ENCODE peak calls at places on chromosomes 11 and 22, in seven cellular contexts. R is IMR-90, P is lung, I is A549, Q is foreskin keratinocyte, G is colonic mucosa, N is psoas muscle. H is an unnamed sample. For H3K4me1, the result is how much of the 10 kb centered on the place peaks cover.

GRCh38 chr22:49323751-49324415 is 503.8 kb downstream of the BRD1 start:
- DNase-seq in R (no peak), P (no peak), I (no peak), Q (no peak), G (no peak), N (no peak), H (no peak)

GRCh38 chr22:19018256-19018655 is 82.2 kb upstream of the PRODH start:
- DNase-seq in R (no peak), P (no peak), I (no peak), Q (no peak), G (no peak), N (no peak), H (no peak)

GRCh38 chr22:50051930-50052329 is 6.2 kb downstream of the TTLL8 start:
- DNase-seq in R (no peak), P (no peak), I (no peak), Q (no peak), G (no peak), N (no peak), H (no peak)

GRCh38 chr11:106398396-106399074 is 321.1 kb downstream of the AASDHPPT start:
- DNase-seq in R (peak), P (no peak), I (peak), Q (no peak), G (no peak), N (no peak), H (no peak)

GRCh38 chr11:61671527-61671926 is 8.7 kb upstream of the DAGLA start:
- DNase-seq in R (no peak), P (no peak), I (peak), Q (no peak), G (peak), N (no peak), H (no peak)

GRCh38 chr11:78030429-78031325 is 7.6 kb upstream of the KCTD14 start:
- DNase-seq in R (peak), P (peak), I (peak), Q (no peak), G (peak), N (peak), H (no peak)

GRCh38 chr11:126405374-126405773 is 49.9 kb downstream of the ST3GAL4 start:
- DNase-seq in R (no peak), P (peak), I (no peak), Q (no peak), G (peak), N (no peak), H (no peak)

GRCh38 chr11:7449841-7450214 is 35.5 kb upstream of the OLFML1 start:
- DNase-seq in R (no peak), P (no peak), I (no peak), Q (no peak), G (no peak), N (no peak), H (no peak)

GRCh38 chr11:5922749-5923426 is 19.2 kb upstream of the OR56A3 start:
- DNase-seq in R (no peak), P (no peak), I (peak), Q (peak), G (no peak), N (no peak), H (no peak)

GRCh38 chr22:37365950-37366349 is 61.3 kb downstream of the ELFN2 start:
- DNase-seq in R (no peak), P (no peak), I (no peak), Q (no peak), G (no peak), N (no peak), H (no peak)

GRCh38 chr22:44595841-44596341 is 97.9 kb upstream of the RTL6 start:
- DNase-seq in R (peak), P (no peak), I (no peak), Q (no peak), G (no peak), N (no peak), H (no peak)

GRCh38 chr11:118953265-118953664 is 2.8 kb upstream of the UPK2 start:
- DNase-seq in R (peak), P (no peak), I (peak), Q (no peak), G (no peak), N (no peak), H (no peak)

GRCh38 chr22:43971112-43971511 is 15.9 kb downstream of the SAMM50 start:
- DNase-seq in R (no peak), P (no peak), I (no peak), Q (no peak), G (no peak), N (no peak), H (no peak)

GRCh38 chr22:49077586-49077985 is 750.1 kb downstream of the BRD1 start:
- DNase-seq in R (no peak), P (no peak), I (no peak), Q (no peak), G (no peak), N (no peak), H (no peak)

GRCh38 chr22:21646608-21647590 is 4.8 kb downstream of the SDF2L1 start:
- DNase-seq in R (peak), P (peak), I (peak), Q (no peak), G (peak), N (peak), H (no peak)

GRCh38 chr11:119101367-119101758 is 290 bp downstream of the DPAGT1 start:
- DNase-seq in R (no peak), P (no peak), I (peak), Q (no peak), G (peak), N (no peak), H (no peak)

GRCh38 chr11:78231962-78232459 is 43.3 kb downstream of the USP35 start:
- DNase-seq in R (peak), P (no peak), I (no peak), Q (no peak), G (no peak), N (no peak), H (no peak)

GRCh38 chr11:128555606-128556005 is 31.8 kb downstream of the ETS1 start:
- DNase-seq in R (no peak), P (no peak), I (peak), Q (no peak), G (no peak), N (no peak), H (no peak)

GRCh38 chr11:5605849-5606248 is 9.4 kb downstream of the TRIM6 start:
- DNase-seq in R (peak), P (no peak), I (no peak), Q (peak), G (no peak), N (no peak), H (peak)

GRCh38 chr22:41362615-41363014 is 19.1 kb upstream of the TEF start:
- DNase-seq in R (no peak), P (no peak), I (no peak), Q (no peak), G (no peak), N (no peak), H (no peak)

GRCh38 chr11:9037046-9037780 is 33.4 kb upstream of the NRIP3 start:
- DNase-seq in R (no peak), P (no peak), I (no peak), Q (no peak), G (no peak), N (no peak), H (no peak)
- H3K27ac ChIP-seq in R (no peak), P (no peak), I (no peak), Q (no peak), G (no peak), N (no peak), H (no peak)

DNA sequence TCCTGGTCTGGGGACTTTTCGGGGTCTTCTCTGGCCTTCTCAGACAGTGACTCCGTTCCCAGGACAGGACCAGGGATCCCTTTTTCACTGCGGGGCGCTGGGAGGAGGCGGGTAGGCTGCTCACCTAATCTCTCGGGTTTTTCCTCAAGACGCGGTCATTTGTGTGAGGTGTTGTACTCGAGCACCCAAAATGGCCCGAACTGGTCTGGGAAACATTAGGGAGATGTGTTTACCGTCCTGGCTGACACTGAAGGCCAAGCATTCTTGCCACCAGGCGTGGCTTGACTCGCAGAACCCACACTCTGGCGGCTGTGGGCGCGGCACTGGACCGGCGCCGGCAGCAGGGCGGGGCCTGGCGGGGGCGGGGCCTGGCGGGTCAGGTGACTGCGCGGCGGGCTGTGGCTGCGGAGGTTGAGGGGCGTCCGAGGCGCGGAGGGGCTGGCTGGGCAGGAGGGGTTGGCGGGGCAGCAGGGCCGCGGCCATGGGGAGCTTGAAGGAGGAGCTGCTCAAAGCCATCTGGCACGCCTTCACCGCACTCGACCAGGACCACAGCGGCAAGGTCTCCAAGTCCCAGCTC is at the start of gene SWAP70:
- DNase-seq in R (peak), P (peak), I (peak), Q (peak), G (peak), N (peak), H (peak)
- H3K4me1 ChIP-seq in R (under half), P (under half), I (under half), Q (under half), G (under half), N (under half), H (under half)

DNA sequence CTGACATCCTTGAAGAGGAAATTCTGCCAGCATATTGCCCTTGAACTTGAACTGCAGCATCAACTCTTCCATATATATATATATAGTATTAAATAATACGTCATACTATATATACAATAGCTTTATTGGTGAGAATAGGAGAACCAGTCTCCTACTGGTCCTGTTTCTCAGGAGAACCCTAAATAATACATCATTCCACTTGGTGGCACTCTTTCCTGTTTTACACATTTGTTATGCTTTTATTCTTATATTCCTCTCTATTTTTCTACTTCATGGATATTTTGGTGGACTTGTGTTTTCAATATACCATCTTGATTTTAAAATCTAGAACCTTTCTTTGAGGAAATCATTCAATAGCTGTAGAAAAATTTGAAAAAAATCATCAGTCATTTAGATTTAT is 193.3 kb downstream of the TRPC6 start:
- DNase-seq in R (peak), P (no peak), I (peak), Q (no peak), G (no peak), N (no peak), H (no peak)
- TF ChIP-seq CTCF in R (peak), P (no peak), I (peak), Q (peak), G (no peak), N (no peak), H (peak)

DNA sequence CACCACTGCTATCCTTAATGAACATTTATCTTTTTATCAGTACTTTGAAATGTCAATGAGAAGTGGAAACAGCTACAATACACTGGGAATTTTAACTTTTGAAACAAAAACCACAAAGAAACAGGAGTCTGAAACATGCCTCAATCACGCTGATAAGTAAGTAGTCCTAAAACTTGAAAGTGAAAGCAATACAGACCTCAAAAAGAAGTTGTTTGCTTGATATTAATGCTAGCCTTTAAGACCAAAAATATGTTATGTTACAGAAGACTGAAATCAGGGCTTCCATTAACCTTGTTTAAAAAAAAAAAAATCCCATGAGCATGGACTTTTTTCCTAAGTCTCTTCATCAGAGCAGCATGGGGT is 21.3 kb downstream of the PHF21A start:
- DNase-seq in R (peak), P (no peak), I (no peak), Q (no peak), G (no peak), N (no peak), H (no peak)
- H3K27ac ChIP-seq in R (no peak), P (peak), I (no peak), Q (no peak), G (peak), N (peak), H (no peak)